ENCODE peak calls at places on chromosomes 11 and 22, in ten cellular contexts. One of them, this sample, is unnamed.

GRCh38 chr11:19683141-19683805 is 29.4 kb upstream of the NAV2 start:
- DNase-seq in SK-N-SH: no peak
- DNase-seq in stromal cell of bone marrow: no peak
- DNase-seq in GM20000: no peak
- DNase-seq in left ventricle myocardium inferior: peak; percentile 71
- DNase-seq in stimulated activated CD8-positive, alpha-beta memory T cell treated with anti-CD3 and anti-CD28 coated beads, Interleukin-4, amount 100 ng/mL, for 24 hours: no peak
- DNase-seq in mucosa of gallbladder: no peak
- DNase-seq in midbrain: peak; percentile 54
- DNase-seq in GM23338: no peak
- DNase-seq in NCI-H1105: no peak
- DNase-seq in this sample: no peak

GRCh38 chr11:94731921-94732601 is 36.1 kb upstream of the AMOTL1 start:
- DNase-seq in GM20000: no peak
- DNase-seq in stimulated activated CD8-positive, alpha-beta memory T cell treated with anti-CD3 and anti-CD28 coated beads, Interleukin-4, amount 100 ng/mL, for 24 hours: no peak
- DNase-seq in SK-N-SH: peak; percentile 49
- DNase-seq in NCI-H1105: no peak
- DNase-seq in stromal cell of bone marrow: no peak
- DNase-seq in midbrain: no peak
- DNase-seq in GM23338: no peak
- DNase-seq in left ventricle myocardium inferior: no peak
- DNase-seq in mucosa of gallbladder: no peak
- DNase-seq in this sample: no peak

GRCh38 chr11:11230802-11231562 is 122.1 kb downstream of the CSNK2A3 start:
- DNase-seq in midbrain: no peak
- DNase-seq in SK-N-SH: peak; percentile 36
- DNase-seq in left ventricle myocardium inferior: no peak
- DNase-seq in NCI-H1105: no peak
- DNase-seq in stimulated activated CD8-positive, alpha-beta memory T cell treated with anti-CD3 and anti-CD28 coated beads, Interleukin-4, amount 100 ng/mL, for 24 hours: no peak
- DNase-seq in stromal cell of bone marrow: no peak
- DNase-seq in GM20000: peak; percentile 35
- DNase-seq in GM23338: peak; percentile 82
- DNase-seq in mucosa of gallbladder: no peak
- DNase-seq in this sample: no peak

GRCh38 chr11:13313005-13313819 is 35.6 kb downstream of the BMAL1 start:
- DNase-seq in stimulated activated CD8-positive, alpha-beta memory T cell treated with anti-CD3 and anti-CD28 coated beads, Interleukin-4, amount 100 ng/mL, for 24 hours: no peak
- DNase-seq in stromal cell of bone marrow: no peak
- DNase-seq in mucosa of gallbladder: no peak
- DNase-seq in midbrain: no peak
- DNase-seq in GM23338: no peak
- DNase-seq in NCI-H1105: no peak
- DNase-seq in left ventricle myocardium inferior: no peak
- DNase-seq in GM20000: no peak
- DNase-seq in SK-N-SH: no peak
- DNase-seq in this sample: no peak

GRCh38 chr11:130457909-130458729 is 9.7 kb downstream of the ADAMTS15 start:
- DNase-seq in GM23338: no peak
- DNase-seq in SK-N-SH: no peak
- DNase-seq in GM20000: no peak
- DNase-seq in stimulated activated CD8-positive, alpha-beta memory T cell treated with anti-CD3 and anti-CD28 coated beads, Interleukin-4, amount 100 ng/mL, for 24 hours: no peak
- DNase-seq in midbrain: peak; percentile 39
- DNase-seq in left ventricle myocardium inferior: peak; percentile 56
- DNase-seq in NCI-H1105: no peak
- DNase-seq in mucosa of gallbladder: no peak
- DNase-seq in stromal cell of bone marrow: no peak
- DNase-seq in this sample: no peak

GRCh38 chr11:14904745-14905103 is 12.7 kb upstream of the CYP2R1 start:
- DNase-seq in midbrain: peak; percentile 75
- DNase-seq in left ventricle myocardium inferior: peak; percentile 87
- DNase-seq in mucosa of gallbladder: peak; percentile 83
- DNase-seq in NCI-H1105: no peak
- DNase-seq in GM20000: peak; percentile 79
- DNase-seq in stromal cell of bone marrow: peak; percentile 31
- DNase-seq in GM23338: peak; percentile 87
- DNase-seq in stimulated activated CD8-positive, alpha-beta memory T cell treated with anti-CD3 and anti-CD28 coated beads, Interleukin-4, amount 100 ng/mL, for 24 hours: peak; percentile 76
- DNase-seq in SK-N-SH: no peak
- DNase-seq in this sample: peak; percentile 86

GRCh38 chr11:62805991-62806441 is 776 bp upstream of the NXF1 start:
- DNase-seq in mucosa of gallbladder: no peak
- DNase-seq in midbrain: no peak
- DNase-seq in left ventricle myocardium inferior: no peak
- DNase-seq in stromal cell of bone marrow: no peak
- DNase-seq in stimulated activated CD8-positive, alpha-beta memory T cell treated with anti-CD3 and anti-CD28 coated beads, Interleukin-4, amount 100 ng/mL, for 24 hours: no peak
- DNase-seq in SK-N-SH: peak; percentile 37
- DNase-seq in NCI-H1105: peak; percentile 33
- DNase-seq in GM23338: peak; percentile 47
- DNase-seq in GM20000: peak; percentile 28
- DNase-seq in this sample: no peak

GRCh38 chr11:96054870-96055705 is 131.2 kb upstream of the MTMR2 start:
- DNase-seq in GM23338: peak; percentile 59
- DNase-seq in midbrain: peak; percentile 39
- DNase-seq in left ventricle myocardium inferior: no peak
- DNase-seq in stromal cell of bone marrow: no peak
- DNase-seq in stimulated activated CD8-positive, alpha-beta memory T cell treated with anti-CD3 and anti-CD28 coated beads, Interleukin-4, amount 100 ng/mL, for 24 hours: no peak
- DNase-seq in GM20000: no peak
- DNase-seq in SK-N-SH: peak; percentile 38
- DNase-seq in NCI-H1105: peak; percentile 20
- DNase-seq in mucosa of gallbladder: no peak
- DNase-seq in this sample: no peak

GRCh38 chr22:28976588-28976987 is 85.0 kb downstream of the C22orf31 start:
- DNase-seq in left ventricle myocardium inferior: no peak
- DNase-seq in GM23338: no peak
- DNase-seq in GM20000: no peak
- DNase-seq in stromal cell of bone marrow: peak; percentile 45
- DNase-seq in NCI-H1105: no peak
- DNase-seq in stimulated activated CD8-positive, alpha-beta memory T cell treated with anti-CD3 and anti-CD28 coated beads, Interleukin-4, amount 100 ng/mL, for 24 hours: no peak
- DNase-seq in SK-N-SH: no peak
- DNase-seq in mucosa of gallbladder: no peak
- DNase-seq in midbrain: no peak
- DNase-seq in this sample: no peak

GRCh38 chr11:109851780-109852390 is 241.3 kb upstream of the ZC3H12C start:
- DNase-seq in stimulated activated CD8-positive, alpha-beta memory T cell treated with anti-CD3 and anti-CD28 coated beads, Interleukin-4, amount 100 ng/mL, for 24 hours: no peak
- DNase-seq in mucosa of gallbladder: no peak
- DNase-seq in GM20000: no peak
- DNase-seq in SK-N-SH: no peak
- DNase-seq in left ventricle myocardium inferior: no peak
- DNase-seq in NCI-H1105: no peak
- DNase-seq in stromal cell of bone marrow: peak; percentile 18
- DNase-seq in midbrain: no peak
- DNase-seq in GM23338: no peak
- DNase-seq in this sample: no peak

GRCh38 chr22:47713880-47714452 is 951.5 kb downstream of the TBC1D22A start:
- DNase-seq in left ventricle myocardium inferior: no peak
- DNase-seq in midbrain: no peak
- DNase-seq in stimulated activated CD8-positive, alpha-beta memory T cell treated with anti-CD3 and anti-CD28 coated beads, Interleukin-4, amount 100 ng/mL, for 24 hours: no peak
- DNase-seq in SK-N-SH: no peak
- DNase-seq in GM20000: no peak
- DNase-seq in GM23338: no peak
- DNase-seq in NCI-H1105: no peak
- DNase-seq in stromal cell of bone marrow: no peak
- DNase-seq in mucosa of gallbladder: no peak
- DNase-seq in this sample: no peak

GRCh38 chr22:45051419-45051818 is 41.6 kb upstream of the PHF21B start:
- DNase-seq in GM20000: no peak
- DNase-seq in NCI-H1105: no peak
- DNase-seq in mucosa of gallbladder: no peak
- DNase-seq in stimulated activated CD8-positive, alpha-beta memory T cell treated with anti-CD3 and anti-CD28 coated beads, Interleukin-4, amount 100 ng/mL, for 24 hours: no peak
- DNase-seq in stromal cell of bone marrow: no peak
- DNase-seq in midbrain: no peak
- DNase-seq in SK-N-SH: no peak
- DNase-seq in GM23338: no peak
- DNase-seq in left ventricle myocardium inferior: no peak
- DNase-seq in this sample: no peak

GRCh38 chr11:93054881-93055280 is 85.4 kb downstream of the MTNR1B start:
- DNase-seq in SK-N-SH: no peak
- DNase-seq in mucosa of gallbladder: no peak
- DNase-seq in left ventricle myocardium inferior: no peak
- DNase-seq in GM23338: no peak
- DNase-seq in stromal cell of bone marrow: peak; percentile 96
- DNase-seq in GM20000: no peak
- DNase-seq in NCI-H1105: no peak
- DNase-seq in stimulated activated CD8-positive, alpha-beta memory T cell treated with anti-CD3 and anti-CD28 coated beads, Interleukin-4, amount 100 ng/mL, for 24 hours: no peak
- DNase-seq in midbrain: no peak
- DNase-seq in this sample: no peak

GRCh38 chr11:61254403-61255025 is 13.5 kb downstream of the PGA5 start:
- DNase-seq in stimulated activated CD8-positive, alpha-beta memory T cell treated with anti-CD3 and anti-CD28 coated beads, Interleukin-4, amount 100 ng/mL, for 24 hours: peak; percentile 44
- DNase-seq in GM23338: peak; percentile 87
- DNase-seq in left ventricle myocardium inferior: peak; percentile 50
- DNase-seq in SK-N-SH: peak; percentile 76
- DNase-seq in stromal cell of bone marrow: peak; percentile 24
- DNase-seq in mucosa of gallbladder: peak; percentile 59
- DNase-seq in NCI-H1105: peak; percentile 15
- DNase-seq in midbrain: peak; percentile 51
- DNase-seq in GM20000: peak; percentile 87
- DNase-seq in this sample: peak; percentile 67

GRCh38 chr11:58652726-58653280 is 30.3 kb downstream of the CNTF start:
- DNase-seq in stimulated activated CD8-positive, alpha-beta memory T cell treated with anti-CD3 and anti-CD28 coated beads, Interleukin-4, amount 100 ng/mL, for 24 hours: no peak
- DNase-seq in NCI-H1105: no peak
- DNase-seq in stromal cell of bone marrow: no peak
- DNase-seq in midbrain: no peak
- DNase-seq in SK-N-SH: no peak
- DNase-seq in GM23338: peak; percentile 17
- DNase-seq in mucosa of gallbladder: no peak
- DNase-seq in GM20000: no peak
- DNase-seq in left ventricle myocardium inferior: no peak
- DNase-seq in this sample: no peak

This sample was measured in body of pancreas.